ENCODE peak calls at places on chromosomes 16 and 17, in seven cellular contexts. F, P, Q, B, K, X and U are unnamed samples.

GRCh38 chr16:546909-547770 is 13.1 kb upstream of the PRR35 start:
- DNase-seq in F (peak; percentile 77), P (peak; percentile 68), Q (no peak), B (peak; percentile 78), K (no peak), X (peak; percentile 59), U (peak; percentile 57)

GRCh38 chr17:45733781-45734180 is 50.3 kb upstream of the CRHR1 start:
- DNase-seq in F (no peak), P (no peak), Q (no peak), B (no peak), K (no peak), X (no peak), U (no peak)

GRCh38 chr17:60540460-60540859 is 14.4 kb upstream of the APPBP2 start:
- DNase-seq in F (no peak), P (no peak), Q (no peak), B (no peak), K (no peak), X (no peak), U (no peak)

GRCh38 chr17:81983011-81983638 is 5.7 kb downstream of the ASPSCR1 start:
- DNase-seq in F (no peak), P (no peak), Q (no peak), B (no peak), K (no peak), X (no peak), U (no peak)

GRCh38 chr17:32385971-32386370 is 36.0 kb downstream of the ZNF207 start:
- DNase-seq in F (no peak), P (no peak), Q (no peak), B (no peak), K (no peak), X (no peak), U (peak; percentile 12)

GRCh38 chr16:56851671-56852400 is 13.2 kb upstream of the SLC12A3 start:
- DNase-seq in F (peak; percentile 10), P (no peak), Q (no peak), B (no peak), K (no peak), X (peak; percentile 49), U (peak; percentile 58)

GRCh38 chr17:66347661-66348604 is 45.5 kb downstream of the PRKCA start:
- DNase-seq in F (peak; percentile 45), P (no peak), Q (no peak), B (no peak), K (no peak), X (peak; percentile 33), U (peak; percentile 32)

GRCh38 chr17:18139949-18140348 is 31.4 kb downstream of the MYO15A start:
- DNase-seq in F (no peak), P (no peak), Q (no peak), B (no peak), K (no peak), X (no peak), U (peak; percentile 16)

GRCh38 chr17:7502171-7502847 is 18.1 kb downstream of the POLR2A start:
- DNase-seq in F (no peak), P (no peak), Q (no peak), B (no peak), K (no peak), X (no peak), U (no peak)

GRCh38 chr17:4631431-4631830 is 10.0 kb downstream of the ALOX15 start:
- DNase-seq in F (peak; percentile 28), P (no peak), Q (no peak), B (no peak), K (no peak), X (no peak), U (no peak)

GRCh38 chr16:64012166-64012565 is 1109.7 kb downstream of the CDH11 start:
- DNase-seq in F (no peak), P (no peak), Q (no peak), B (no peak), K (no peak), X (no peak), U (peak; percentile 2)

GRCh38 chr16:10601444-10602401 is 21.3 kb upstream of the EMP2 start:
- DNase-seq in F (peak; percentile 79), P (peak; percentile 85), Q (no peak), B (no peak), K (no peak), X (no peak), U (peak; percentile 34)

GRCh38 chr16:17170435-17170834 is 300.3 kb downstream of the XYLT1 start:
- DNase-seq in F (no peak), P (no peak), Q (no peak), B (no peak), K (no peak), X (no peak), U (no peak)

GRCh38 chr17:350706-351435 is 1.7 kb downstream of the RPH3AL start:
- DNase-seq in F (peak; percentile 89), P (no peak), Q (peak; percentile 41), B (peak; percentile 76), K (peak; percentile 21), X (peak; percentile 69), U (peak; percentile 51)

GRCh38 chr16:78134944-78135619 is 35.6 kb downstream of the WWOX start:
- DNase-seq in F (no peak), P (no peak), Q (no peak), B (no peak), K (no peak), X (peak; percentile 63), U (no peak)

GRCh38 chr17:75487351-75488070 is 27.8 kb downstream of the CASKIN2 start:
- DNase-seq in F (no peak), P (no peak), Q (no peak), B (no peak), K (no peak), X (no peak), U (no peak)

GRCh38 chr17:19311421-19312215 is 50.9 kb downstream of the B9D1 start:
- DNase-seq in F (no peak), P (no peak), Q (no peak), B (no peak), K (no peak), X (no peak), U (peak; percentile 50)

DNA sequence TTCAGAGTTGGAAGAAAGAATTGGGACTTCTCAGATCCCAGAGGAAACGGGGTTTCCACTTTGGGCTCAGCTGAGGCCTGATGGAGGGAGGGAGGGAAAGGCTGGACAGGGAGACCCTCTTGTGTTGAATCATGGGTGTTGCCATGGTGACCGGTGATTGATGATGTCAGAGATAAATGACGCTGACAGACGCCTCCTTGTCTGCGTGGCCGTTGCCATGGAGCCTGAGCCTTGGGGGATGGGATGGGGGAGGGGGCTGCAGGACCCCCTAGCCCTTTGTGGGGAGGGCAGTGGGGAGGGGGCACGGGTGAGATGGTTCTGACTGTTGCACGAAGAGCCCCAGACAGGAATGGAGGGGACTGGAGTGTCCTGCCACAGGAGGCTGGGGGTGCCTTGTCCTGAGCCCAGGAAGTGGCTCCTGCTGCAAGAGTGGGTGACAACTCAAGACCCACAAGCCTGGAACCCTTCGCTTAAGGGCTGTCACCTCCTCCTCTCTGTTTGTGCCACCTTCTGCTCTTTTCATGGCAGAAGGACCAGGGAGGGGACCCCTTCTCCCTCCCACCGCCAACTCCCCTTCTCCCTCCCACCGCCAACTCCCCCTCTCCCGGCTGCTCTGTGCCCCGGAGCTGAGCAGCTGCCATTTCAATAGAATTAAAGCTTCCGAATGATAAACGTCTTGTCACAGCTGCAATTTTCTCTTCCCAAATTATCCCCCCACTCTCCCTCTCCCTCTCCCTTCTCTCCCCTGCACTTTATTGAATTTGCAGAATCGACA is 13.9 kb downstream of the GJD3 start:
- DNase-seq in F (peak; percentile 34), P (peak; percentile 31), Q (no peak), B (no peak), K (no peak), X (no peak), U (no peak)
- H3K4me3 ChIP-seq in F (no peak overlapping the region), P (no peak overlapping the region), Q (no peak overlapping the region), B (no peak overlapping the region), K (no peak overlapping the region), X (no peak overlapping the region), U (no peak overlapping the region)

DNA sequence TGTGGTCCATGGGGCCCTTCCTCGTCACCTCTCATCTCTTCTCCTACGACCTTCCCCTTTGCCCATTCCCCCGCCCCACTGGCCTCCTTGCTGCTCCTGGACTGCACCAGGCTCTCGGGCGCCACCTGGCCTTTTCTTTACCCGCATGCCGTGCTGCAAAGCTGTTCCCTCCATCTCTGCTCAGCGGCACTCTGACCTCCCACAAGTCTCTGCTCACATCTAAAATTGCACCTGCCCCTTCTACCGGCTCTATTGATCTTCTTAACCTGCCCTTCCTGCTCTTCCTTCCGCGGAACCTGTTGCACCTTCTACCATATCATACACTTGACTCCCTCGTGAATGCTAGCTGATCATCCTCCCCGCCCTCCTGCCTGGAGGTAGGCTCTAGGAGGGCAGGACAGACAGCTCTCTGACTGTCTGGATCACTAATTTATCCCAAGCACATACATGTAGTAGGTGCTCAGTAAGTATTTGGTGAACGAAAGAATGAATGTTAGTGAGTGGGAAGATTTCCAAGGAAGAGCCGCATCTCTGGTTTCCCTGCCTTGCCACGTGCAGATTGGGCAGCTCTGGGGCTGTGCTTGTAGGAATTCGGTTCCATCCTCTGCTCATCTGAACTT is 17.3 kb downstream of the DNAH17 start:
- DNase-seq in F (no peak), P (no peak), Q (no peak), B (no peak), K (no peak), X (no peak), U (no peak)
- TF ChIP-seq CTCF in F (no peak), P (no peak), Q (no peak), B (no peak), K (no peak), X (no peak), U (no peak)

DNA sequence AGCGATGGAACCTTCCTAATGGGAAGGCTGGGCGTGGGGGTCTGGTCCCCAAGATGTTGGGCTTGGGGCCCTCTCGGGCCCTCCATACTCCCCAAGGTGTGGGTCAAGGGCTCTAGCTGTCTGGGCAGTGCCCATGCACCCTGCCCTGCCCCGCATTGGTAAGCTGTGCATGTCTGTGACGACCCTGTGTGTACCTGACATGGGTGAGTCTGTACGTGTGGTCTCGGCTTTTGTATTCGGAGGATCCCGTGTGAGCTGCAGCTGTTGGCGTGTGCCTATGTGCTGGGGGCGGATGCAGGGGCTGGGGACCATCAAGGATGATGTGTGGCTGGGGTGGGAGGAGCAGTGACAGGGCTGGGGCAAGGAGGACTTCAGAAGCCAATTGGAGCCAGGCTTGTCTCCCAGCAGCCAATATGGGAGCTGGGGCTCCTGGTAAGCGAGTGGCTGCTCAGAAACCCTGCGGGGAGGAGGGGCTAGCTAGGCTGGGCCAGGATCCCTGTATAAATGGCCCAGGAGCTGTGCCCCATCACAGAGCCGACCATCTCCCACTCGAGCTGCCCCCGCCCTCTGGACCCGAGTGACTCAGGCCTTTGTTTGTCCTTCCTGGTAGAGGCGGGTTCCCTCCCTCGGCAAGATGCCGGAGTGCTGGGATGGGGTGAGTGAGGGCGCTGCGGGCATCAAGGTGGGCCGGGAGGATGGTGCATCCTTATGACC is at the start of gene NDRG4:
- DNase-seq in F (no peak), P (peak; percentile 92), Q (no peak), B (peak; percentile 49), K (peak; percentile 73), X (no peak), U (peak; percentile 74)
- H3K4me3 ChIP-seq in F (peak within 1 kb of the TSS; percentile 5), P (peak within 1 kb of the TSS; percentile 51), Q (peak within 1 kb of the TSS; percentile 30), B (peak within 1 kb of the TSS; percentile 28), K (peak within 1 kb of the TSS; percentile 50), X (no peak within 1 kb of the TSS), U (peak within 1 kb of the TSS; percentile 58)

DNA sequence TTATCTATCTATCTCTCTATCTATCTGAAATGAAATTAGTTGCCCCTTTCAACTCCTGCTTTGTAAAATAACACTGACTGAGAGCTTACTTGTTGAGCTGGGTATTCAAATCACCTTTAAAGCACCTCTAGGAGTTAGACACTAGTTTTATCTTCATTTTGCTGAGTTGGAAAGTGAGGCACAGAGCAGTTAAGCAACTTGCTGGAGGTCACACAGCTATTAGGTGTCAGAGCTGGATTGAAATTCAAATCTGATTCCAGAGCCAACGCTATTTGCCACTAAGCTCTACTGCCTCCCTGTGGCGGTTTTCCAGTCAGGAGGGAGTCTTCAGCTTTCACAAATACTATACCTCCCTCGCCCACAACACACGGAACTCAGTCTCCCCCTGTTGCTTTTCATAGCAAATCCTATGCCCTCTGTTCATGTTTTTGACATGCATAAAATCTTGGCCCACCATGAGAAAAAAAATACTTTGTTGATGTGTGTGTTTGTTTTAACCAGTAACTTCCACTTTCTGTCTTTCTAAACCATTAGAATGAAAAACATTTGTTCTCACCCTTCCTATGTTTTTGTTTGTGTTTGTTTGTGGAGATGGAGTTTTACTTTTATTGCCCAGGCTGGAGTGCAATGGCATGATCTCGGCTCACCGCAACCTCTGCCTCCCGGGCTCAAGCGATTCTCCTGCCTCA is 74.8 kb upstream of the SMURF2 start:
- DNase-seq in F (no peak), P (no peak), Q (no peak), B (peak; percentile 52), K (no peak), X (peak; percentile 27), U (peak; percentile 70)
- TF ChIP-seq CTCF in F (peak; percentile 55), P (peak; percentile 61), Q (no peak), B (peak; percentile 31), K (peak; percentile 72), X (peak; percentile 46), U (peak; percentile 54)